ENCODE peak calls at places on chromosome 19, in nine cellular contexts. X is thoracic aorta; F is CD8-positive, alpha-beta T cell; K is CD4-positive, alpha-beta T cell; C is endothelial cell; O is dorsolateral prefrontal cortex; T is GM13976; E is bronchial epithelial cell; G is HFFc6. I is an unnamed sample.

GRCh38 chr19:461664-462551 is 1.1 kb upstream of the SHC2 start:
- DNase-seq in E (no peak), G (no peak), C (no peak), F (no peak), O (peak), T (no peak), K (no peak), X (no peak), I (no peak)

GRCh38 chr19:5031231-5032100 is 62.6 kb downstream of the KDM4B start:
- DNase-seq in O (peak), T (peak), F (peak), X (no peak), K (peak), E (peak), G (peak), C (peak), I (peak)

GRCh38 chr19:32406161-32407003 is 812 bp downstream of the DPY19L3 start:
- DNase-seq in O (no peak), G (no peak), T (no peak), F (no peak), E (no peak), K (no peak), C (no peak), X (no peak), I (no peak)

GRCh38 chr19:51122112-51122981 is 2.4 kb upstream of the SIGLEC9 start:
- DNase-seq in F (no peak), O (no peak), C (no peak), K (no peak), G (no peak), X (no peak), T (no peak), E (peak), I (no peak)

GRCh38 chr19:36527873-36528193 is 238 bp downstream of the ZNF260 start:
- DNase-seq in G (no peak), T (no peak), O (no peak), E (no peak), K (no peak), F (no peak), X (no peak), C (no peak), I (no peak)

GRCh38 chr19:10566658-10567410 is 1.0 kb upstream of the KRI1 start:
- DNase-seq in O (no peak), G (no peak), K (peak), C (no peak), T (peak), E (no peak), X (no peak), F (no peak), I (peak)

GRCh38 chr19:37551123-37551993 is 43.2 kb downstream of the ZNF571 start:
- DNase-seq in F (no peak), C (peak), K (peak), O (no peak), G (no peak), T (peak), X (no peak), E (peak), I (peak)

GRCh38 chr19:3682741-3683404 is 17.4 kb downstream of the PIP5K1C start:
- DNase-seq in E (no peak), C (no peak), O (no peak), T (no peak), K (no peak), F (no peak), G (no peak), X (no peak), I (no peak)

GRCh38 chr19:54660306-54660705 is 2.5 kb upstream of the LILRB4 start:
- DNase-seq in K (no peak), X (no peak), C (no peak), F (no peak), G (no peak), E (no peak), O (no peak), T (no peak), I (no peak)

GRCh38 chr19:31334101-31334848 is 15.0 kb downstream of the TSHZ3 start:
- DNase-seq in O (no peak), C (no peak), F (no peak), G (peak), X (no peak), E (peak), T (no peak), K (no peak), I (no peak)

GRCh38 chr19:38812004-38812840 is 523 bp downstream of the LGALS4 start:
- DNase-seq in O (no peak), E (no peak), C (no peak), T (no peak), G (no peak), X (no peak), F (no peak), K (no peak), I (no peak)

GRCh38 chr19:6227941-6228325 is 51.8 kb downstream of the MLLT1 start:
- DNase-seq in O (peak), G (no peak), C (no peak), K (no peak), T (no peak), F (no peak), X (no peak), E (no peak), I (no peak)

GRCh38 chr19:5943623-5944022 is 29.6 kb downstream of the CAPS start:
- DNase-seq in C (no peak), X (no peak), T (no peak), F (no peak), O (no peak), G (no peak), K (no peak), E (no peak), I (no peak)

GRCh38 chr19:11064831-11065303 is 24.4 kb upstream of the LDLR start:
- DNase-seq in C (no peak), E (no peak), G (no peak), F (no peak), O (no peak), K (no peak), T (no peak), X (no peak), I (no peak)

GRCh38 chr19:11387154-11388034 is 3.3 kb upstream of the EPOR start:
- DNase-seq in T (no peak), C (no peak), O (no peak), X (no peak), K (no peak), G (no peak), E (no peak), F (no peak), I (no peak)

GRCh38 chr19:39110263-39110967 is 15.2 kb upstream of the PAK4 start:
- DNase-seq in O (peak), T (peak), E (peak), C (peak), K (peak), F (peak), G (no peak), X (no peak), I (peak)

GRCh38 chr19:39531834-39532232 is 819 bp downstream of the EID2B start:
- DNase-seq in G (no peak), O (no peak), E (peak), T (no peak), F (no peak), C (no peak), K (no peak), X (no peak), I (no peak)

GRCh38 chr19:16087940-16088339 is 11.6 kb downstream of the TPM4 start:
- DNase-seq in E (no peak), C (no peak), T (no peak), K (no peak), O (no peak), X (no peak), F (no peak), G (no peak), I (no peak)
- TF ChIP-seq CTCF in E (no peak), C (no peak), T (no peak), K (no peak), O (no peak), X (no peak), F (no peak), G (no peak), I (no peak)

DNA sequence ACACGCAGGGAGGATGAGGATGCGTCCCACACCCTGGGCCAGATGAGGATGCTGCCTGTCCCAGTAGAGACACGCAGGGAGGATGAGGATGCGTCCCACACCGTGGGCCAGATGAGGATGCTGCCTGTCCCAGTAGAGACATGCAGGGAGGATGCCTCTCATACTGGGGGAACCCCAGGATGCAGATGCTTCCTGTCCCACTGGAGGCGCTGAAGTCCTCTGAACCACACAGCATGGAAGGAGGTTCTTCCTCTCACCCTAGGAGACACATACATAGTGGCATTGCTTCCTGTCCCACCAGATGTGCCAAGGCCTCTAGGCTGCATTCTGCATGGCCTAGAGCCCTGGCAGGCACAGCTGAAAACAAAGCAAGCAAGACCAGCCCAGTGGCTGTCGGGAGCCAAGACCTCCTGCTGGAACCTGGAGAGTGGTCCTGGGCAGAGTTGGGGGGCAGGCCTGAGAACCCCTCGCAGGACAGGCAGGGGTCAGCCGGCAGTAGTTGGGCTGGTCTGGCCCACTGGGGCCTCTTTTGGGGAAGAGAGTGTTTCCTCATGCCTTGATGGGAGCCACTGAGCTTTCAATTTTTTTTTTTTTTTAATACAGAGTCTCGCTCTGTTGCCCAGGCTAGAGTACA is 4.3 kb downstream of the HPN start:
- DNase-seq in O (no peak), C (peak), K (no peak), F (no peak), T (peak), X (no peak), E (no peak), G (peak), I (no peak)
- TF ChIP-seq CTCF in O (peak), C (no peak), K (peak), F (peak), T (no peak), X (no peak), E (peak), G (peak), I (no peak)

GRCh38 chr19:35114656-35115537 is 726 bp upstream of the FXYD3 start:
- DNase-seq in T (peak), F (peak), E (peak), O (peak), G (no peak), X (no peak), K (peak), C (peak), I (peak)
- TF ChIP-seq CTCF in T (peak), F (peak), E (peak), O (peak), G (peak), X (peak), K (peak), C (peak), I (peak)

DNA sequence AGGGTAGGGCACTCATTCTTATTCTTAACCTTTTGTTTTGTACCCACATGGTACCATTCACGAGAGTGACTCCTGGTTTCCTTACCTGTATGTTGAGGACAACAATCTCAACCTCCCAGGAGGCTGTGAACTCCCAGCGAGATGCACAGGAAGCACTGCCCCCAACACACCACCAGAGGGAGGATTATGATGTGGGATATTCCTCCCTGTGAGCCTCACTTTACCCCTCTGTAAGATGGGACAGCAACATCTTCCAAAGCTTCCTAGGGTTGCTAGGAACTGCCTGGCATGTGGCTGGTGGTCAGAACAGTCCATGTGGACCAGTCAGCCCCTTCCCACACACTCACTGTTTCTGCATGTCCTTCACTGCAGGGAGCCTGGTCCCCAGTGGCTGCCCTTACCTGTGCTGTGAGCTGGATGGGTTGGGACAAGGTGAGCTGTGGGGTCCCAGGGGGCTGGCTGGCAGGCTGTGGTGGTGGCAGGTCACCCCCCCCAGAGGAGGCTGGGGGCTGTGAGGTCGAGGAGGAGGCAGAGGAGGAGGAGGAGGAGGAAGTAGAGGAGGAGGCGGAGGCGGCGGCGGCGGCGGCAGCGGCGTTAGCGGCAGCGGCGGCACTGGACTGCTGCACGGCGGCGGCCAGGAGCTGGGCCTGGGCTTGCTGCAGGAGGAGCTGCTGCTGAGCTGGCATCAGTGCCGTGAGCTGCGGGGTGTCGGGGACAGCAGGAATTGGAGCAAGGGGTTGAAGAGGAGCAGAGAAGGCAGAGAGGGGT is 15.8 kb downstream of the POU2F2 start:
- DNase-seq in X (no peak), K (no peak), E (no peak), O (no peak), G (no peak), F (no peak), C (no peak), T (no peak), I (no peak)
- TF ChIP-seq CTCF in X (no peak), K (no peak), E (no peak), O (no peak), G (peak), F (no peak), C (no peak), T (no peak), I (no peak)

GRCh38 chr19:19320362-19321142 is at the start of the genes MAU2 and SUGP1:
- DNase-seq in T (peak), O (peak), X (peak), F (peak), C (peak), K (peak), E (peak), G (peak), I (peak)
- TF ChIP-seq CTCF in T (peak), O (peak), X (peak), F (no peak), C (no peak), K (peak), E (peak), G (peak), I (no peak)

GRCh38 chr19:17557461-17557860 is 2.0 kb downstream of the COLGALT1 start:
- DNase-seq in T (no peak), G (no peak), K (no peak), F (no peak), E (no peak), O (no peak), C (no peak), X (no peak), I (no peak)
- TF ChIP-seq CTCF in T (no peak), G (no peak), K (no peak), F (no peak), E (no peak), O (no peak), C (no peak), X (no peak), I (no peak)